ENCODE peak calls at places on chromosomes 12 and 14, in eight cellular contexts. One of them, this sample, is unnamed.
A peak's percentile ranks its signal among the peaks of the same experiment; 100 is the strongest.

GRCh38 chr12:52496590-52497071 is 3.6 kb upstream of the KRT6A start:
- DNase-seq in stomach: no peak
- DNase-seq in MM.1S: no peak
- DNase-seq in heart left ventricle: peak; percentile 45
- DNase-seq in mesendoderm: peak; percentile 99
- DNase-seq in kidney: no peak
- DNase-seq in body of pancreas: no peak
- DNase-seq in heart right ventricle: no peak
- DNase-seq in this sample: no peak

GRCh38 chr12:89948266-89949175 is 239.9 kb upstream of the ATP2B1 start:
- DNase-seq in stomach: no peak
- DNase-seq in heart right ventricle: no peak
- DNase-seq in heart left ventricle: no peak
- DNase-seq in MM.1S: no peak
- DNase-seq in kidney: no peak
- DNase-seq in body of pancreas: no peak
- DNase-seq in mesendoderm: no peak
- DNase-seq in this sample: no peak

GRCh38 chr12:104671407-104672095 is 214.8 kb downstream of the CHST11 start:
- DNase-seq in body of pancreas: peak; percentile 90
- DNase-seq in stomach: peak; percentile 92
- DNase-seq in heart left ventricle: peak; percentile 91
- DNase-seq in MM.1S: peak; percentile 65
- DNase-seq in mesendoderm: peak; percentile 87
- DNase-seq in kidney: peak; percentile 96
- DNase-seq in heart right ventricle: peak; percentile 73
- DNase-seq in this sample: peak; percentile 94

GRCh38 chr12:55743131-55743921 is 404 bp downstream of the GDF11 start:
- DNase-seq in body of pancreas: peak; percentile 62
- DNase-seq in mesendoderm: peak; percentile 92
- DNase-seq in kidney: peak; percentile 91
- DNase-seq in stomach: peak; percentile 60
- DNase-seq in heart left ventricle: peak; percentile 61
- DNase-seq in MM.1S: peak; percentile 64
- DNase-seq in heart right ventricle: peak; percentile 65
- DNase-seq in this sample: no peak

GRCh38 chr14:35349496-35349895 is 55.1 kb downstream of the NFKBIA start:
- DNase-seq in kidney: no peak
- DNase-seq in heart left ventricle: no peak
- DNase-seq in MM.1S: no peak
- DNase-seq in mesendoderm: no peak
- DNase-seq in heart right ventricle: no peak
- DNase-seq in body of pancreas: no peak
- DNase-seq in stomach: no peak
- DNase-seq in this sample: no peak

GRCh38 chr12:12032260-12032761 is 38.4 kb upstream of the BCL2L14 start:
- DNase-seq in mesendoderm: no peak
- DNase-seq in heart left ventricle: no peak
- DNase-seq in kidney: no peak
- DNase-seq in heart right ventricle: no peak
- DNase-seq in MM.1S: no peak
- DNase-seq in stomach: no peak
- DNase-seq in body of pancreas: peak; percentile 17
- DNase-seq in this sample: no peak

GRCh38 chr12:95642583-95642982 is 91.3 kb upstream of the USP44 start:
- DNase-seq in heart right ventricle: no peak
- DNase-seq in stomach: no peak
- DNase-seq in body of pancreas: no peak
- DNase-seq in kidney: no peak
- DNase-seq in heart left ventricle: no peak
- DNase-seq in MM.1S: no peak
- DNase-seq in mesendoderm: peak; percentile 27
- DNase-seq in this sample: no peak

GRCh38 chr12:74349925-74350324 is 187.7 kb upstream of the ATXN7L3B start:
- DNase-seq in kidney: no peak
- DNase-seq in body of pancreas: no peak
- DNase-seq in stomach: no peak
- DNase-seq in heart left ventricle: no peak
- DNase-seq in MM.1S: no peak
- DNase-seq in heart right ventricle: no peak
- DNase-seq in mesendoderm: no peak
- DNase-seq in this sample: no peak

GRCh38 chr12:47636908-47637780 is 68.7 kb downstream of the RPAP3 start:
- DNase-seq in mesendoderm: peak; percentile 96
- DNase-seq in MM.1S: peak; percentile 45
- DNase-seq in kidney: no peak
- DNase-seq in heart left ventricle: no peak
- DNase-seq in stomach: peak; percentile 31
- DNase-seq in body of pancreas: no peak
- DNase-seq in heart right ventricle: peak; percentile 15
- DNase-seq in this sample: peak; percentile 54

GRCh38 chr12:99043319-99043914 is 398.3 kb downstream of the APAF1 start:
- DNase-seq in mesendoderm: peak; percentile 74
- DNase-seq in kidney: peak; percentile 74
- DNase-seq in heart left ventricle: peak; percentile 43
- DNase-seq in body of pancreas: peak; percentile 70
- DNase-seq in heart right ventricle: peak; percentile 57
- DNase-seq in MM.1S: peak; percentile 72
- DNase-seq in stomach: peak; percentile 61
- DNase-seq in this sample: no peak

GRCh38 chr14:52850520-52850919 is 59.1 kb upstream of the GNPNAT1 start:
- DNase-seq in heart right ventricle: no peak
- DNase-seq in mesendoderm: no peak
- DNase-seq in body of pancreas: no peak
- DNase-seq in heart left ventricle: no peak
- DNase-seq in stomach: no peak
- DNase-seq in MM.1S: no peak
- DNase-seq in kidney: no peak
- DNase-seq in this sample: no peak

GRCh38 chr14:87522575-87522974 is 470.4 kb downstream of the GALC start:
- DNase-seq in kidney: no peak
- DNase-seq in mesendoderm: peak; percentile 89
- DNase-seq in body of pancreas: no peak
- DNase-seq in heart right ventricle: no peak
- DNase-seq in stomach: no peak
- DNase-seq in heart left ventricle: no peak
- DNase-seq in MM.1S: peak; percentile 67
- DNase-seq in this sample: no peak

GRCh38 chr12:121776190-121777098 is 17.0 kb downstream of the RHOF start:
- DNase-seq in heart right ventricle: peak; percentile 88
- DNase-seq in mesendoderm: peak; percentile 73
- DNase-seq in heart left ventricle: peak; percentile 77
- DNase-seq in body of pancreas: peak; percentile 75
- DNase-seq in stomach: peak; percentile 90
- DNase-seq in kidney: peak; percentile 91
- DNase-seq in MM.1S: peak; percentile 65
- DNase-seq in this sample: peak; percentile 84

GRCh38 chr12:3718100-3718499 is 34.8 kb downstream of the CRACR2A start:
- DNase-seq in body of pancreas: no peak
- DNase-seq in stomach: peak; percentile 39
- DNase-seq in mesendoderm: no peak
- DNase-seq in kidney: no peak
- DNase-seq in heart right ventricle: no peak
- DNase-seq in MM.1S: no peak
- DNase-seq in heart left ventricle: peak; percentile 48
- DNase-seq in this sample: peak; percentile 45

GRCh38 chr12:109144224-109144623 is 27.8 kb downstream of the ACACB start:
- DNase-seq in kidney: no peak
- DNase-seq in heart left ventricle: no peak
- DNase-seq in body of pancreas: no peak
- DNase-seq in heart right ventricle: no peak
- DNase-seq in MM.1S: no peak
- DNase-seq in mesendoderm: no peak
- DNase-seq in stomach: no peak
- DNase-seq in this sample: no peak

GRCh38 chr14:94557327-94557726 is 3.9 kb upstream of the SERPINA4 start:
- DNase-seq in heart left ventricle: no peak
- DNase-seq in MM.1S: no peak
- DNase-seq in kidney: no peak
- DNase-seq in body of pancreas: no peak
- DNase-seq in stomach: no peak
- DNase-seq in heart right ventricle: no peak
- DNase-seq in mesendoderm: no peak
- DNase-seq in this sample: no peak

GRCh38 chr14:58060077-58060476 is 91.9 kb downstream of the ARMH4 start:
- DNase-seq in MM.1S: no peak
- DNase-seq in stomach: no peak
- DNase-seq in heart left ventricle: no peak
- DNase-seq in mesendoderm: no peak
- DNase-seq in heart right ventricle: no peak
- DNase-seq in kidney: no peak
- DNase-seq in body of pancreas: no peak
- DNase-seq in this sample: no peak

GRCh38 chr12:24661657-24662096 is 287.2 kb downstream of the BCAT1 start:
- DNase-seq in heart right ventricle: peak; percentile 18
- DNase-seq in stomach: peak; percentile 28
- DNase-seq in MM.1S: no peak
- DNase-seq in kidney: peak; percentile 89
- DNase-seq in body of pancreas: peak; percentile 16
- DNase-seq in heart left ventricle: peak; percentile 26
- DNase-seq in mesendoderm: no peak
- DNase-seq in this sample: peak; percentile 77

GRCh38 chr12:55932546-55932919 is 1.6 kb downstream of the DGKA start:
- DNase-seq in body of pancreas: no peak
- DNase-seq in stomach: no peak
- DNase-seq in MM.1S: no peak
- DNase-seq in heart right ventricle: no peak
- DNase-seq in kidney: no peak
- DNase-seq in heart left ventricle: no peak
- DNase-seq in mesendoderm: no peak
- DNase-seq in this sample: no peak

DNA sequence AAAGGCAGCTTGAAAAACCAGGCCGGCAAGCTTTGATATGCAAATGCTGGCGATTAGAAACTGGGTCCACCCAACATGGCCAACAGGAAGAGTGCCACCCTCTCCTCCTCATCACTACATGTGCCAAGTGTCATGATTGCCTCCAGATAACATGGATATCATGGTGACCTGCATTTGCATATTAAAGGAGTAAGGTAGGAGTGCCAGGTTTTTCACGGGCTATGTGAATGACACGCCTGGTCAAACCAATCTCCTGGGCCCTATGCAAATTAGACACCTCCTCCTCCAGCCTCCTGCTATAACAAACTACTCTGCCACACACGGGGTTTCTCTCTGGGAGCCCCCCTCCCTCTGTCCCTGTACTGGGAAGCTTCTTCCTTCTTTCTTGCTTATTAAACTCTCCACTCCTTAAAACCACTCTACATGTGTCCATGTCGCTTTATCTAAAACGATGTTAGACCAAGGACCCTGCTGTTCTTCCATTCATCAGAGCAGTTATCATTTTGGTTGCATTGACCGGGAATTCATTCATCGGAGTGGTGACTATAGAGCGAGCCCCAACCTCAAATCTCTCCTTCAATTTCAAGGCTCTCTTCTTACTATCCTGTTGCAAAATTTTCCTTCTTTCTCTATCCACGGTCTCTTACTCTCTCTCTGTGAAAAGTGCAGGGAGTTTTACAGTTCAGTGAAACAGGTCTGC is 27.5 kb downstream of the APOBEC1 start:
- DNase-seq in heart left ventricle: no peak
- DNase-seq in MM.1S: peak; percentile 27
- DNase-seq in mesendoderm: peak; percentile 90
- DNase-seq in stomach: no peak
- DNase-seq in body of pancreas: no peak
- DNase-seq in kidney: no peak
- DNase-seq in heart right ventricle: no peak
- DNase-seq in this sample: no peak
- H3K4me3 ChIP-seq in heart left ventricle: no peak overlapping the region
- H3K4me3 ChIP-seq in MM.1S: peak overlapping the region; percentile 58
- H3K4me3 ChIP-seq in mesendoderm: peak overlapping the region; percentile 20
- H3K4me3 ChIP-seq in stomach: peak overlapping the region; percentile 27
- H3K4me3 ChIP-seq in body of pancreas: no peak overlapping the region
- H3K4me3 ChIP-seq in kidney: peak overlapping the region; percentile 36
- H3K4me3 ChIP-seq in heart right ventricle: peak overlapping the region; percentile 51
- H3K4me3 ChIP-seq in this sample: no peak overlapping the region

GRCh38 chr12:6208140-6208539 is 7.9 kb downstream of the CD9 start:
- DNase-seq in heart left ventricle: no peak
- DNase-seq in mesendoderm: no peak
- DNase-seq in body of pancreas: no peak
- DNase-seq in kidney: no peak
- DNase-seq in heart right ventricle: no peak
- DNase-seq in stomach: no peak
- DNase-seq in MM.1S: no peak
- DNase-seq in this sample: no peak

GRCh38 chr12:6206327-6206726 is 6.1 kb downstream of the CD9 start:
- DNase-seq in heart left ventricle: no peak
- DNase-seq in kidney: no peak
- DNase-seq in body of pancreas: no peak
- DNase-seq in MM.1S: no peak
- DNase-seq in mesendoderm: no peak
- DNase-seq in stomach: no peak
- DNase-seq in heart right ventricle: no peak
- DNase-seq in this sample: no peak

GRCh38 chr12:6205144-6205539 is 4.9 kb downstream of the CD9 start:
- DNase-seq in body of pancreas: peak; percentile 29
- DNase-seq in stomach: no peak
- DNase-seq in mesendoderm: peak; percentile 84
- DNase-seq in heart right ventricle: peak; percentile 71
- DNase-seq in MM.1S: no peak
- DNase-seq in heart left ventricle: peak; percentile 71
- DNase-seq in kidney: no peak
- DNase-seq in this sample: no peak

GRCh38 chr12:6205761-6206160 is 5.6 kb downstream of the CD9 start:
- DNase-seq in heart right ventricle: no peak
- DNase-seq in mesendoderm: no peak
- DNase-seq in heart left ventricle: no peak
- DNase-seq in MM.1S: no peak
- DNase-seq in body of pancreas: no peak
- DNase-seq in kidney: no peak
- DNase-seq in stomach: no peak
- DNase-seq in this sample: no peak

GRCh38 chr12:6207254-6207942 is 7.2 kb downstream of the CD9 start:
- DNase-seq in mesendoderm: no peak
- DNase-seq in heart left ventricle: no peak
- DNase-seq in heart right ventricle: no peak
- DNase-seq in body of pancreas: no peak
- DNase-seq in MM.1S: no peak
- DNase-seq in stomach: no peak
- DNase-seq in kidney: no peak
- DNase-seq in this sample: no peak
- H3K4me1 ChIP-seq in mesendoderm: peaks cover 8% of the 10 kb centered on the region
- H3K4me1 ChIP-seq in heart left ventricle: peaks cover 80% of the 10 kb centered on the region
- H3K4me1 ChIP-seq in heart right ventricle: peaks cover 82% of the 10 kb centered on the region
- H3K4me1 ChIP-seq in body of pancreas: peaks cover 26% of the 10 kb centered on the region
- H3K4me1 ChIP-seq in MM.1S: peaks cover 46% of the 10 kb centered on the region
- H3K4me1 ChIP-seq in stomach: peaks cover 60% of the 10 kb centered on the region
- H3K4me1 ChIP-seq in kidney: peaks cover 29% of the 10 kb centered on the region
- H3K4me1 ChIP-seq in this sample: peaks cover 8% of the 10 kb centered on the region

GRCh38 chr12:106757623-106758348 is 16.7 kb upstream of the RIC8B start:
- DNase-seq in mesendoderm: no peak
- DNase-seq in heart right ventricle: no peak
- DNase-seq in MM.1S: no peak
- DNase-seq in body of pancreas: no peak
- DNase-seq in stomach: no peak
- DNase-seq in kidney: no peak
- DNase-seq in heart left ventricle: no peak
- DNase-seq in this sample: no peak
- H3K4me3 ChIP-seq in mesendoderm: no peak overlapping the region
- H3K4me3 ChIP-seq in heart right ventricle: no peak overlapping the region
- H3K4me3 ChIP-seq in MM.1S: no peak overlapping the region
- H3K4me3 ChIP-seq in body of pancreas: no peak overlapping the region
- H3K4me3 ChIP-seq in stomach: no peak overlapping the region
- H3K4me3 ChIP-seq in kidney: no peak overlapping the region
- H3K4me3 ChIP-seq in heart left ventricle: no peak overlapping the region
- H3K4me3 ChIP-seq in this sample: no peak overlapping the region

GRCh38 chr12:93415723-93416464 is 25.9 kb downstream of the UBE2N start:
- DNase-seq in heart right ventricle: no peak
- DNase-seq in MM.1S: peak; percentile 63
- DNase-seq in kidney: no peak
- DNase-seq in body of pancreas: no peak
- DNase-seq in heart left ventricle: no peak
- DNase-seq in mesendoderm: no peak
- DNase-seq in stomach: no peak
- DNase-seq in this sample: no peak
- H3K4me1 ChIP-seq in heart right ventricle: peaks cover 49% of the 10 kb centered on the region
- H3K4me1 ChIP-seq in MM.1S: peaks cover 36% of the 10 kb centered on the region
- H3K4me1 ChIP-seq in kidney: peaks cover 3% of the 10 kb centered on the region
- H3K4me1 ChIP-seq in body of pancreas: peaks cover 30% of the 10 kb centered on the region
- H3K4me1 ChIP-seq in heart left ventricle: peaks cover 59% of the 10 kb centered on the region
- H3K4me1 ChIP-seq in mesendoderm: no peaks in the 10 kb centered on the region
- H3K4me1 ChIP-seq in stomach: peaks cover 12% of the 10 kb centered on the region
- H3K4me1 ChIP-seq in this sample: peaks cover 5% of the 10 kb centered on the region